ENCODE peak calls at places on chromosomes 1 and 21, in four cellular contexts. C is IMR-90, T is H1, U is K562. H is an unnamed sample.

GRCh38 chr1:162973381-162973795 is 95.8 kb upstream of the RGS4 start:
- DNase-seq in T (no peak), C (peak; percentile 90), U (no peak), H (no peak)

GRCh38 chr1:6208723-6209660 is 3.1 kb downstream of the RNF207 start:
- DNase-seq in C (peak; percentile 42), T (no peak), U (peak; percentile 81), H (no peak)

GRCh38 chr1:40409467-40409866 is 35.9 kb downstream of the SMAP2 start:
- DNase-seq in U (no peak), T (no peak), C (no peak), H (no peak)

GRCh38 chr1:63877816-63878215 is 104.0 kb downstream of the ROR1 start:
- DNase-seq in C (peak; percentile 75), U (no peak), T (no peak), H (no peak)

GRCh38 chr1:45499415-45499769 is 481 bp downstream of the CCDC163 start:
- DNase-seq in C (no peak), T (no peak), U (peak; percentile 55), H (no peak)

GRCh38 chr1:24097663-24098062 is 14.3 kb downstream of the MYOM3 start:
- DNase-seq in C (no peak), T (no peak), U (no peak), H (no peak)

GRCh38 chr21:35674272-35674671 is 386.1 kb downstream of the SETD4 start:
- DNase-seq in C (no peak), U (no peak), T (no peak), H (no peak)

GRCh38 chr1:228021526-228022030 is 14.8 kb downstream of the WNT3A start:
- DNase-seq in C (peak; percentile 11), T (no peak), U (no peak), H (no peak)

GRCh38 chr21:35027558-35028450 is 21.3 kb downstream of the RUNX1 start:
- DNase-seq in T (no peak), U (no peak), C (no peak), H (no peak)

GRCh38 chr1:80056179-80056578 is 1049.6 kb upstream of the ADGRL4 start:
- DNase-seq in C (no peak), T (no peak), U (no peak), H (no peak)

GRCh38 chr1:41894778-41895483 is 23.8 kb downstream of the HIVEP3 start:
- DNase-seq in C (no peak), U (no peak), T (no peak), H (no peak)

GRCh38 chr1:35436078-35436477 is 121.1 kb downstream of the KIAA0319L start:
- DNase-seq in U (no peak), C (no peak), T (no peak), H (no peak)

GRCh38 chr1:30809514-30810263 is 52.1 kb upstream of the LAPTM5 start:
- DNase-seq in U (peak; percentile 79), C (peak; percentile 93), T (no peak), H (no peak)

GRCh38 chr1:11735531-11735853 is 444 bp upstream of the AGTRAP start:
- DNase-seq in T (no peak), C (no peak), U (no peak), H (no peak)

GRCh38 chr1:1665815-1666251 is 7.0 kb upstream of the CDK11B start:
- DNase-seq in U (peak; percentile 50), T (no peak), C (no peak), H (no peak)

GRCh38 chr1:161486806-161487482 is 18.3 kb upstream of the FCGR2A start:
- DNase-seq in U (peak; percentile 83), T (no peak), C (peak; percentile 74), H (peak; percentile 23)

GRCh38 chr1:179814513-179814838 is 63.1 kb downstream of the TOR1AIP2 start:
- DNase-seq in T (no peak), C (no peak), U (no peak), H (no peak)

GRCh38 chr1:96521994-96522760 is 199.4 kb upstream of the PTBP2 start:
- DNase-seq in U (no peak), T (no peak), C (peak; percentile 61), H (no peak)

GRCh38 chr1:109932679-109933078 is 22.0 kb downstream of the CSF1 start:
- DNase-seq in C (no peak), U (no peak), T (no peak), H (no peak)

GRCh38 chr1:224387302-224387912 is 30.7 kb downstream of the CNIH4 start:
- DNase-seq in C (no peak), U (no peak), T (no peak), H (no peak)

GRCh38 chr21:41817228-41817627 is 50.4 kb upstream of the RIPK4 start:
- DNase-seq in C (peak; percentile 83), T (no peak), U (peak; percentile 76), H (no peak)

GRCh38 chr1:172719066-172719627 is 60.2 kb downstream of the FASLG start:
- DNase-seq in T (no peak), U (peak; percentile 55), C (peak; percentile 34), H (no peak)

GRCh38 chr1:51973587-51974474 is 16.7 kb downstream of the RAB3B start:
- DNase-seq in T (no peak), C (peak; percentile 67), U (no peak), H (peak; percentile 30)

GRCh38 chr1:203287109-203287893 is 18.0 kb upstream of the BTG2 start:
- DNase-seq in T (no peak), U (peak; percentile 84), C (no peak), H (peak; percentile 98)

GRCh38 chr1:214427871-214428277 is 123.5 kb downstream of the PTPN14 start:
- DNase-seq in U (no peak), T (no peak), C (peak; percentile 98), H (peak; percentile 80)

GRCh38 chr1:22803833-22804232 is 93.2 kb downstream of the EPHB2 start:
- DNase-seq in U (no peak), C (no peak), T (no peak), H (no peak)

GRCh38 chr1:72366473-72366872 is 84.1 kb upstream of the NEGR1 start:
- DNase-seq in T (no peak), U (no peak), C (peak; percentile 32), H (no peak)

GRCh38 chr21:25449950-25450349 is 157.3 kb downstream of the MRPL39 start:
- DNase-seq in C (no peak), U (no peak), T (no peak), H (no peak)

GRCh38 chr1:167629681-167630567 is at the start of gene RCSD1:
- DNase-seq in U (peak; percentile 87), C (no peak), T (no peak), H (no peak)

GRCh38 chr1:173409613-173410012 is 67.5 kb upstream of the PRDX6 start:
- DNase-seq in T (no peak), U (no peak), C (peak; percentile 76), H (no peak)

GRCh38 chr1:246106342-246106763 is 400.7 kb downstream of the SMYD3 start:
- DNase-seq in T (no peak), U (peak; percentile 51), C (no peak), H (no peak)

GRCh38 chr21:42414928-42415769 is 11.4 kb downstream of the UBASH3A start:
- DNase-seq in T (no peak), U (peak; percentile 64), C (peak; percentile 78), H (peak; percentile 97)

GRCh38 chr1:193265716-193266115 is 79.3 kb upstream of the B3GALT2 start:
- DNase-seq in C (no peak), U (no peak), T (no peak), H (no peak)

GRCh38 chr1:77540501-77541161 is 141.8 kb downstream of the ZZZ3 start:
- DNase-seq in U (no peak), C (peak; percentile 51), T (no peak), H (no peak)

GRCh38 chr1:212606042-212606733 is 2.4 kb upstream of the ATF3 start:
- DNase-seq in T (no peak), C (no peak), U (no peak), H (no peak)

GRCh38 chr1:92975551-92976232 is 14.4 kb upstream of the DIPK1A start:
- DNase-seq in C (no peak), T (no peak), U (no peak), H (peak; percentile 97)

GRCh38 chr1:155075535-155075934 is 3.1 kb upstream of the EFNA3 start:
- DNase-seq in C (no peak), U (no peak), T (no peak), H (no peak)
- TF ChIP-seq CHD1 in C (no peak), U (no peak), T (no peak), H (no peak)

GRCh38 chr1:66181999-66182398 is 352.0 kb upstream of the SGIP1 start:
- DNase-seq in U (no peak), C (no peak), T (no peak), H (no peak)

GRCh38 chr1:66177483-66177882 is 356.5 kb upstream of the SGIP1 start:
- DNase-seq in T (no peak), C (no peak), U (no peak), H (no peak)

GRCh38 chr1:66183386-66183785 is 350.6 kb upstream of the SGIP1 start:
- DNase-seq in C (no peak), T (no peak), U (no peak), H (no peak)

GRCh38 chr1:66176828-66177227 is 357.1 kb upstream of the SGIP1 start:
- DNase-seq in U (no peak), T (no peak), C (no peak), H (no peak)

GRCh38 chr1:66182551-66183178 is 351.3 kb upstream of the SGIP1 start:
- DNase-seq in T (no peak), C (peak; percentile 81), U (no peak), H (no peak)
- TF ChIP-seq CEBPB in T (peak; percentile 24), C (peak; percentile 93), U (peak; percentile 19), H (no peak)

GRCh38 chr1:186327331-186327730 is 47.7 kb downstream of the TPR start:
- DNase-seq in C (no peak), T (no peak), U (no peak), H (no peak)

GRCh38 chr1:186323865-186324264 is 51.2 kb downstream of the TPR start:
- DNase-seq in U (no peak), T (no peak), C (no peak), H (no peak)

GRCh38 chr1:186326009-186326408 is 49.0 kb downstream of the TPR start:
- DNase-seq in T (no peak), C (no peak), U (no peak), H (no peak)

GRCh38 chr1:186330758-186331157 is 44.3 kb downstream of the TPR start:
- DNase-seq in C (no peak), T (no peak), U (no peak), H (no peak)

GRCh38 chr1:186325239-186325638 is 49.8 kb downstream of the TPR start:
- DNase-seq in U (no peak), T (no peak), C (peak; percentile 29), H (no peak)
- TF ChIP-seq CHD1 in U (no peak), T (no peak), C (no peak), H (no peak)

DNA sequence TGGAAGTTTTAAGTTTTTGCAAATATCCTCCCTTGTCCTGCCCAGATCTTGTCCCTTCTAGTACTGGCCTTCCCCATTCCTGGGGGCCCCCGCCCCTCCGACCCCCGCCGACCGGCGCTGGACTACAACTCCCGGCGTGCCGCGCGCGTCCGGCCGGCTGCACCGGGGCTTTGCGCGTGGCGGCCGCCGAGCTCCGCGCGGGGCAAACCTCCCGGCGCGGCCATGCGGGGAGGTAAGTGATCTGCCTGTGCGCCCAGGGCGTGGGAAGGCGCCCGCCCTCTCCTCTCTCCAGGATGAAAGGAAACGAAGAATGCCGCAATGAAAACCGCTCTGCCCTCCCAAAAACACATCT is 3.2 kb upstream of the SAMD13 start:
- DNase-seq in C (peak; percentile 16), T (no peak), U (peak; percentile 79), H (no peak)
- TF ChIP-seq CEBPB in C (no peak), T (no peak), U (no peak), H (no peak)

H was measured in GM12878.